ENCODE peak calls at places on chromosomes 3 and 15, in seven cellular contexts. One of them, this sample, is unnamed.

GRCh38 chr3:41198526-41198925 is 779 bp upstream of the CTNNB1 start:
- DNase-seq in glutamatergic neuron: peak
- DNase-seq in T-cell: no peak
- DNase-seq in stimulated activated CD4-positive, alpha-beta T cell treated with anti-CD3 and anti-CD28 coated beads, TNF-alpha, amount 100 ng/mL, for 4 hours: no peak
- DNase-seq in left ventricle myocardium superior: peak
- DNase-seq in cerebellar cortex: peak
- DNase-seq in WTC11: no peak
- DNase-seq in this sample: no peak

GRCh38 chr3:161203485-161204098 is 17.5 kb upstream of the NMD3 start:
- DNase-seq in glutamatergic neuron: no peak
- DNase-seq in T-cell: no peak
- DNase-seq in stimulated activated CD4-positive, alpha-beta T cell treated with anti-CD3 and anti-CD28 coated beads, TNF-alpha, amount 100 ng/mL, for 4 hours: no peak
- DNase-seq in left ventricle myocardium superior: no peak
- DNase-seq in cerebellar cortex: no peak
- DNase-seq in WTC11: no peak
- DNase-seq in this sample: no peak

GRCh38 chr3:183825380-183826161 is at the start of gene MAP6D1:
- DNase-seq in glutamatergic neuron: peak
- DNase-seq in T-cell: peak
- DNase-seq in stimulated activated CD4-positive, alpha-beta T cell treated with anti-CD3 and anti-CD28 coated beads, TNF-alpha, amount 100 ng/mL, for 4 hours: peak
- DNase-seq in left ventricle myocardium superior: peak
- DNase-seq in cerebellar cortex: peak
- DNase-seq in WTC11: peak
- DNase-seq in this sample: peak

GRCh38 chr3:168973206-168973605 is 690.3 kb downstream of the MECOM start:
- DNase-seq in glutamatergic neuron: no peak
- DNase-seq in T-cell: no peak
- DNase-seq in stimulated activated CD4-positive, alpha-beta T cell treated with anti-CD3 and anti-CD28 coated beads, TNF-alpha, amount 100 ng/mL, for 4 hours: no peak
- DNase-seq in left ventricle myocardium superior: no peak
- DNase-seq in cerebellar cortex: no peak
- DNase-seq in WTC11: no peak
- DNase-seq in this sample: no peak

GRCh38 chr3:150286390-150287147 is 121.5 kb upstream of the TSC22D2 start:
- DNase-seq in glutamatergic neuron: no peak
- DNase-seq in T-cell: no peak
- DNase-seq in stimulated activated CD4-positive, alpha-beta T cell treated with anti-CD3 and anti-CD28 coated beads, TNF-alpha, amount 100 ng/mL, for 4 hours: no peak
- DNase-seq in left ventricle myocardium superior: no peak
- DNase-seq in cerebellar cortex: peak
- DNase-seq in WTC11: no peak
- DNase-seq in this sample: no peak

GRCh38 chr15:39331584-39331983 is 249.3 kb upstream of the THBS1 start:
- DNase-seq in glutamatergic neuron: no peak
- DNase-seq in T-cell: no peak
- DNase-seq in stimulated activated CD4-positive, alpha-beta T cell treated with anti-CD3 and anti-CD28 coated beads, TNF-alpha, amount 100 ng/mL, for 4 hours: no peak
- DNase-seq in left ventricle myocardium superior: no peak
- DNase-seq in cerebellar cortex: no peak
- DNase-seq in WTC11: no peak
- DNase-seq in this sample: no peak

GRCh38 chr15:70049115-70049514 is 48.6 kb downstream of the TLE3 start:
- DNase-seq in glutamatergic neuron: no peak
- DNase-seq in T-cell: no peak
- DNase-seq in stimulated activated CD4-positive, alpha-beta T cell treated with anti-CD3 and anti-CD28 coated beads, TNF-alpha, amount 100 ng/mL, for 4 hours: no peak
- DNase-seq in left ventricle myocardium superior: no peak
- DNase-seq in cerebellar cortex: no peak
- DNase-seq in WTC11: no peak
- DNase-seq in this sample: no peak

GRCh38 chr3:146308222-146308621 is 57.3 kb upstream of the PLSCR4 start:
- DNase-seq in glutamatergic neuron: no peak
- DNase-seq in T-cell: no peak
- DNase-seq in stimulated activated CD4-positive, alpha-beta T cell treated with anti-CD3 and anti-CD28 coated beads, TNF-alpha, amount 100 ng/mL, for 4 hours: no peak
- DNase-seq in left ventricle myocardium superior: no peak
- DNase-seq in cerebellar cortex: no peak
- DNase-seq in WTC11: no peak
- DNase-seq in this sample: no peak

GRCh38 chr3:9912294-9912935 is 4.5 kb upstream of the IL17RC start:
- DNase-seq in glutamatergic neuron: no peak
- DNase-seq in T-cell: no peak
- DNase-seq in stimulated activated CD4-positive, alpha-beta T cell treated with anti-CD3 and anti-CD28 coated beads, TNF-alpha, amount 100 ng/mL, for 4 hours: no peak
- DNase-seq in left ventricle myocardium superior: no peak
- DNase-seq in cerebellar cortex: no peak
- DNase-seq in WTC11: no peak
- DNase-seq in this sample: no peak

GRCh38 chr15:94791008-94791407 is 559.6 kb downstream of the MCTP2 start:
- DNase-seq in glutamatergic neuron: no peak
- DNase-seq in T-cell: no peak
- DNase-seq in stimulated activated CD4-positive, alpha-beta T cell treated with anti-CD3 and anti-CD28 coated beads, TNF-alpha, amount 100 ng/mL, for 4 hours: no peak
- DNase-seq in left ventricle myocardium superior: no peak
- DNase-seq in cerebellar cortex: no peak
- DNase-seq in WTC11: no peak
- DNase-seq in this sample: no peak

GRCh38 chr3:43757613-43758012 is 66.9 kb downstream of the ABHD5 start:
- DNase-seq in glutamatergic neuron: no peak
- DNase-seq in T-cell: no peak
- DNase-seq in stimulated activated CD4-positive, alpha-beta T cell treated with anti-CD3 and anti-CD28 coated beads, TNF-alpha, amount 100 ng/mL, for 4 hours: no peak
- DNase-seq in left ventricle myocardium superior: no peak
- DNase-seq in cerebellar cortex: no peak
- DNase-seq in WTC11: no peak
- DNase-seq in this sample: no peak

GRCh38 chr3:35291837-35292236 is 347.5 kb upstream of the ARPP21 start:
- DNase-seq in glutamatergic neuron: no peak
- DNase-seq in T-cell: no peak
- DNase-seq in stimulated activated CD4-positive, alpha-beta T cell treated with anti-CD3 and anti-CD28 coated beads, TNF-alpha, amount 100 ng/mL, for 4 hours: no peak
- DNase-seq in left ventricle myocardium superior: no peak
- DNase-seq in cerebellar cortex: peak
- DNase-seq in WTC11: no peak
- DNase-seq in this sample: no peak

GRCh38 chr3:30493912-30494311 is 112.5 kb upstream of the TGFBR2 start:
- DNase-seq in glutamatergic neuron: no peak
- DNase-seq in T-cell: no peak
- DNase-seq in stimulated activated CD4-positive, alpha-beta T cell treated with anti-CD3 and anti-CD28 coated beads, TNF-alpha, amount 100 ng/mL, for 4 hours: no peak
- DNase-seq in left ventricle myocardium superior: no peak
- DNase-seq in cerebellar cortex: no peak
- DNase-seq in WTC11: no peak
- DNase-seq in this sample: no peak

GRCh38 chr15:49814709-49815108 is 193.9 kb downstream of the DTWD1 start:
- DNase-seq in glutamatergic neuron: no peak
- DNase-seq in T-cell: no peak
- DNase-seq in stimulated activated CD4-positive, alpha-beta T cell treated with anti-CD3 and anti-CD28 coated beads, TNF-alpha, amount 100 ng/mL, for 4 hours: no peak
- DNase-seq in left ventricle myocardium superior: no peak
- DNase-seq in cerebellar cortex: no peak
- DNase-seq in WTC11: no peak
- DNase-seq in this sample: no peak

GRCh38 chr3:129888739-129889138 is 4.8 kb downstream of the TMCC1 start:
- DNase-seq in glutamatergic neuron: no peak
- DNase-seq in T-cell: no peak
- DNase-seq in stimulated activated CD4-positive, alpha-beta T cell treated with anti-CD3 and anti-CD28 coated beads, TNF-alpha, amount 100 ng/mL, for 4 hours: no peak
- DNase-seq in left ventricle myocardium superior: no peak
- DNase-seq in cerebellar cortex: no peak
- DNase-seq in WTC11: no peak
- DNase-seq in this sample: no peak

GRCh38 chr3:169348981-169349942 is 314.2 kb downstream of the MECOM start:
- DNase-seq in glutamatergic neuron: no peak
- DNase-seq in T-cell: no peak
- DNase-seq in stimulated activated CD4-positive, alpha-beta T cell treated with anti-CD3 and anti-CD28 coated beads, TNF-alpha, amount 100 ng/mL, for 4 hours: no peak
- DNase-seq in left ventricle myocardium superior: no peak
- DNase-seq in cerebellar cortex: no peak
- DNase-seq in WTC11: no peak
- DNase-seq in this sample: no peak

GRCh38 chr3:170204023-170204472 is 18.2 kb upstream of the PRKCI start:
- DNase-seq in glutamatergic neuron: no peak
- DNase-seq in T-cell: no peak
- DNase-seq in stimulated activated CD4-positive, alpha-beta T cell treated with anti-CD3 and anti-CD28 coated beads, TNF-alpha, amount 100 ng/mL, for 4 hours: no peak
- DNase-seq in left ventricle myocardium superior: no peak
- DNase-seq in cerebellar cortex: no peak
- DNase-seq in WTC11: no peak
- DNase-seq in this sample: no peak

GRCh38 chr3:51813539-51813938 is 34.5 kb upstream of the IQCF6 start:
- DNase-seq in glutamatergic neuron: peak
- DNase-seq in T-cell: no peak
- DNase-seq in stimulated activated CD4-positive, alpha-beta T cell treated with anti-CD3 and anti-CD28 coated beads, TNF-alpha, amount 100 ng/mL, for 4 hours: no peak
- DNase-seq in left ventricle myocardium superior: peak
- DNase-seq in cerebellar cortex: peak
- DNase-seq in WTC11: no peak
- DNase-seq in this sample: no peak

GRCh38 chr3:52742418-52743041 is 28.2 kb downstream of the NEK4 start:
- DNase-seq in glutamatergic neuron: no peak
- DNase-seq in T-cell: no peak
- DNase-seq in stimulated activated CD4-positive, alpha-beta T cell treated with anti-CD3 and anti-CD28 coated beads, TNF-alpha, amount 100 ng/mL, for 4 hours: no peak
- DNase-seq in left ventricle myocardium superior: no peak
- DNase-seq in cerebellar cortex: peak
- DNase-seq in WTC11: no peak
- DNase-seq in this sample: no peak

GRCh38 chr15:63509933-63510547 is 5.6 kb downstream of the USP3 start:
- DNase-seq in glutamatergic neuron: no peak
- DNase-seq in T-cell: no peak
- DNase-seq in stimulated activated CD4-positive, alpha-beta T cell treated with anti-CD3 and anti-CD28 coated beads, TNF-alpha, amount 100 ng/mL, for 4 hours: no peak
- DNase-seq in left ventricle myocardium superior: no peak
- DNase-seq in cerebellar cortex: no peak
- DNase-seq in WTC11: no peak
- DNase-seq in this sample: no peak

GRCh38 chr15:92884459-92884812 is 15.7 kb upstream of the CHD2 start:
- DNase-seq in glutamatergic neuron: no peak
- DNase-seq in T-cell: no peak
- DNase-seq in stimulated activated CD4-positive, alpha-beta T cell treated with anti-CD3 and anti-CD28 coated beads, TNF-alpha, amount 100 ng/mL, for 4 hours: no peak
- DNase-seq in left ventricle myocardium superior: no peak
- DNase-seq in cerebellar cortex: peak
- DNase-seq in WTC11: no peak
- DNase-seq in this sample: no peak

GRCh38 chr3:152811974-152812760 is 22.8 kb upstream of the P2RY1 start:
- DNase-seq in glutamatergic neuron: no peak
- DNase-seq in T-cell: no peak
- DNase-seq in stimulated activated CD4-positive, alpha-beta T cell treated with anti-CD3 and anti-CD28 coated beads, TNF-alpha, amount 100 ng/mL, for 4 hours: no peak
- DNase-seq in left ventricle myocardium superior: no peak
- DNase-seq in cerebellar cortex: no peak
- DNase-seq in WTC11: no peak
- DNase-seq in this sample: no peak

GRCh38 chr3:182636646-182637045 is 156.7 kb upstream of the ATP11B start:
- DNase-seq in glutamatergic neuron: no peak
- DNase-seq in T-cell: no peak
- DNase-seq in stimulated activated CD4-positive, alpha-beta T cell treated with anti-CD3 and anti-CD28 coated beads, TNF-alpha, amount 100 ng/mL, for 4 hours: no peak
- DNase-seq in left ventricle myocardium superior: no peak
- DNase-seq in cerebellar cortex: no peak
- DNase-seq in WTC11: no peak
- DNase-seq in this sample: no peak

GRCh38 chr3:9088431-9089353 is 125.4 kb upstream of the RAD18 start:
- DNase-seq in glutamatergic neuron: no peak
- DNase-seq in T-cell: no peak
- DNase-seq in stimulated activated CD4-positive, alpha-beta T cell treated with anti-CD3 and anti-CD28 coated beads, TNF-alpha, amount 100 ng/mL, for 4 hours: no peak
- DNase-seq in left ventricle myocardium superior: no peak
- DNase-seq in cerebellar cortex: peak
- DNase-seq in WTC11: no peak
- DNase-seq in this sample: no peak

GRCh38 chr15:90871716-90872480 is 3.5 kb downstream of the FURIN start:
- DNase-seq in glutamatergic neuron: no peak
- DNase-seq in T-cell: no peak
- DNase-seq in stimulated activated CD4-positive, alpha-beta T cell treated with anti-CD3 and anti-CD28 coated beads, TNF-alpha, amount 100 ng/mL, for 4 hours: no peak
- DNase-seq in left ventricle myocardium superior: peak
- DNase-seq in cerebellar cortex: peak
- DNase-seq in WTC11: peak
- DNase-seq in this sample: no peak

This sample was measured in ecto neural progenitor cell.